ENCODE peak calls at places on chromosomes 1 and 21, in four cellular contexts. B is CD8-positive, alpha-beta memory T cell; T is non-pigmented ciliary epithelial cell; J is lung microvascular endothelial cell. U is an unnamed sample.

GRCh38 chr1:40648928-40649591 is 16.4 kb downstream of the RIMS3 start:
- DNase-seq in T (no peak), B (no peak), J (no peak), U (no peak)

GRCh38 chr21:29302340-29302991 is 3.7 kb downstream of the BACH1 start:
- DNase-seq in J (no peak), B (no peak), T (no peak), U (no peak)

GRCh38 chr1:244046907-244047738 is 4.0 kb upstream of the ZBTB18 start:
- DNase-seq in J (peak), B (peak), T (no peak), U (no peak)

GRCh38 chr21:43716376-43717165 is 2.4 kb upstream of the PDXK start:
- DNase-seq in B (no peak), T (no peak), J (no peak), U (no peak)

GRCh38 chr1:204314209-204314892 is 45.4 kb downstream of the PLEKHA6 start:
- DNase-seq in T (no peak), J (no peak), B (no peak), U (no peak)

GRCh38 chr1:214859647-214860046 is 222.9 kb upstream of the KCNK2 start:
- DNase-seq in T (no peak), J (no peak), B (no peak), U (no peak)

GRCh38 chr21:29610960-29611359 is 312.2 kb downstream of the BACH1 start:
- DNase-seq in J (no peak), T (no peak), B (no peak), U (no peak)

GRCh38 chr1:27513958-27514357 is 24.0 kb upstream of the WASF2 start:
- DNase-seq in B (no peak), J (no peak), T (no peak), U (no peak)

GRCh38 chr1:17757426-17757825 is 2.3 kb downstream of the ACTL8 start:
- DNase-seq in T (no peak), B (no peak), J (no peak), U (no peak)

GRCh38 chr1:78237364-78237916 is 191.7 kb downstream of the GIPC2 start:
- DNase-seq in B (no peak), J (no peak), T (no peak), U (no peak)

GRCh38 chr1:244048566-244049141 is 2.4 kb upstream of the ZBTB18 start:
- DNase-seq in J (no peak), T (no peak), B (no peak), U (peak)

GRCh38 chr1:211281322-211282022 is 22.3 kb downstream of the RCOR3 start:
- DNase-seq in J (no peak), B (no peak), T (no peak), U (no peak)

GRCh38 chr1:234875328-234875952 is 253.2 kb downstream of the TOMM20 start:
- DNase-seq in J (no peak), T (no peak), B (no peak), U (no peak)

GRCh38 chr1:50735443-50735842 is 224.6 kb downstream of the FAF1 start:
- DNase-seq in B (no peak), T (no peak), J (peak), U (no peak)

GRCh38 chr1:22829001-22829989 is 118.7 kb downstream of the EPHB2 start:
- DNase-seq in J (peak), B (no peak), T (no peak), U (no peak)

GRCh38 chr1:192974701-192975100 is 84.5 kb downstream of the UCHL5 start:
- DNase-seq in T (no peak), B (no peak), J (no peak), U (no peak)

GRCh38 chr1:170407138-170407537 is 124.8 kb upstream of the GORAB start:
- DNase-seq in T (peak), B (no peak), J (no peak), U (no peak)

GRCh38 chr1:86703696-86704455 is 500 bp upstream of the SH3GLB1 start:
- DNase-seq in B (no peak), T (no peak), J (no peak), U (no peak)

GRCh38 chr1:227330709-227331108 is 12.4 kb upstream of the CDC42BPA start:
- DNase-seq in B (no peak), J (no peak), T (no peak), U (no peak)

GRCh38 chr1:233627376-233627775 is 13.5 kb downstream of the KCNK1 start:
- DNase-seq in B (no peak), T (no peak), J (no peak), U (no peak)

GRCh38 chr1:39688706-39689105 is 2.5 kb downstream of the HPCAL4 start:
- DNase-seq in J (no peak), B (no peak), T (no peak), U (no peak)

GRCh38 chr1:161934278-161934608 is 89.4 kb downstream of the OLFML2B start:
- DNase-seq in B (peak), J (no peak), T (no peak), U (no peak)

GRCh38 chr1:33460947-33461629 is 11.4 kb upstream of the ZSCAN20 start:
- DNase-seq in J (peak), T (no peak), B (no peak), U (no peak)

GRCh38 chr1:96238426-96238825 is 483.2 kb upstream of the PTBP2 start:
- DNase-seq in J (no peak), B (no peak), T (no peak), U (no peak)

GRCh38 chr1:165397945-165398344 is 41.4 kb upstream of the LMX1A start:
- DNase-seq in T (peak), J (peak), B (no peak), U (peak)

GRCh38 chr21:41367598-41368360 is 6.0 kb downstream of the MX2 start:
- DNase-seq in T (no peak), J (no peak), B (no peak), U (no peak)

GRCh38 chr1:118988186-118989005 is at the start of gene TBX15:
- DNase-seq in J (no peak), T (no peak), B (no peak), U (no peak)

GRCh38 chr1:115198938-115199337 is 109.6 kb upstream of the TSPAN2 start:
- DNase-seq in B (no peak), J (peak), T (no peak), U (no peak)

GRCh38 chr21:29558331-29558730 is 259.6 kb downstream of the BACH1 start:
- DNase-seq in T (no peak), J (no peak), B (no peak), U (no peak)

GRCh38 chr1:8603220-8603616 is 214.2 kb downstream of the RERE start:
- DNase-seq in J (peak), B (no peak), T (no peak), U (no peak)

GRCh38 chr1:9753121-9753531 is 70.6 kb downstream of the CLSTN1 start:
- DNase-seq in T (peak), B (no peak), J (peak), U (no peak)

GRCh38 chr1:59445040-59445439 is 148.1 kb downstream of the FGGY start:
- DNase-seq in B (no peak), J (no peak), T (no peak), U (no peak)

GRCh38 chr1:226135059-226135651 is 51.4 kb downstream of the ACBD3 start:
- DNase-seq in J (peak), B (no peak), T (no peak), U (peak)

GRCh38 chr1:222240536-222241181 is 307.2 kb downstream of the HHIPL2 start:
- DNase-seq in T (peak), J (no peak), B (no peak), U (no peak)